ENCODE peak calls at places on chromosomes 7 and 10, in four cellular contexts. F, N, S and D are unnamed samples.

GRCh38 chr7:114889646-114890285 is 32.1 kb upstream of the MDFIC start:
- DNase-seq in F (no peak), N (no peak), S (no peak), D (no peak)

GRCh38 chr7:136942396-136942795 is 73.9 kb downstream of the CHRM2 start:
- DNase-seq in F (no peak), N (no peak), S (no peak), D (no peak)

GRCh38 chr7:105885386-105886111 is 9.2 kb upstream of the ATXN7L1 start:
- DNase-seq in F (no peak), N (peak; percentile 14), S (no peak), D (no peak)

GRCh38 chr10:14074062-14074884 is 256.5 kb downstream of the FRMD4A start:
- DNase-seq in F (peak; percentile 94), N (peak; percentile 64), S (peak; percentile 93), D (peak; percentile 80)

GRCh38 chr7:111010833-111011232 is 80.1 kb upstream of the LRRN3 start:
- DNase-seq in F (no peak), N (no peak), S (no peak), D (no peak)

GRCh38 chr10:130756651-130757050 is 554.9 kb downstream of the TCERG1L start:
- DNase-seq in F (peak; percentile 24), N (no peak), S (peak; percentile 20), D (no peak)

GRCh38 chr10:49613882-49614241 is at the start of gene CHAT:
- DNase-seq in F (peak; percentile 26), N (no peak), S (peak; percentile 25), D (no peak)

GRCh38 chr10:64733980-64734379 is 1212.8 kb downstream of the REEP3 start:
- DNase-seq in F (no peak), N (peak; percentile 9), S (no peak), D (no peak)

GRCh38 chr7:3649678-3650445 is 348.8 kb downstream of the SDK1 start:
- DNase-seq in F (no peak), N (no peak), S (no peak), D (no peak)

GRCh38 chr7:120805636-120806388 is 52.1 kb downstream of the TSPAN12 start:
- DNase-seq in F (no peak), N (peak; percentile 59), S (no peak), D (peak; percentile 49)

GRCh38 chr7:113715981-113716870 is 202.6 kb downstream of the PPP1R3A start:
- DNase-seq in F (no peak), N (no peak), S (no peak), D (no peak)

GRCh38 chr7:100210803-100211202 is 8.9 kb upstream of the PVRIG start:
- DNase-seq in F (no peak), N (no peak), S (no peak), D (no peak)

GRCh38 chr7:23590529-23590928 is 6.7 kb upstream of the CCDC126 start:
- DNase-seq in F (no peak), N (no peak), S (no peak), D (no peak)

GRCh38 chr10:105159268-105159667 is 518.2 kb downstream of the SORCS3 start:
- DNase-seq in F (no peak), N (no peak), S (no peak), D (no peak)

GRCh38 chr10:128052696-128053095 is 73.5 kb downstream of the MKI67 start:
- DNase-seq in F (peak; percentile 24), N (peak; percentile 5), S (peak; percentile 44), D (no peak)

GRCh38 chr10:22226599-22226998 is 8.8 kb upstream of the EBLN1 start:
- DNase-seq in F (no peak), N (no peak), S (no peak), D (no peak)

GRCh38 chr7:154519229-154519628 is 467.0 kb downstream of the DPP6 start:
- DNase-seq in F (no peak), N (no peak), S (no peak), D (no peak)

GRCh38 chr10:11716704-11717103 is 25.5 kb upstream of the ECHDC3 start:
- DNase-seq in F (no peak), N (no peak), S (no peak), D (no peak)

GRCh38 chr7:142808802-142809583 is 38.2 kb downstream of the PRSS2 start:
- DNase-seq in F (no peak), N (peak; percentile 77), S (peak; percentile 62), D (peak; percentile 51)

GRCh38 chr7:43117025-43117424 is 4.6 kb downstream of the HECW1 start:
- DNase-seq in F (no peak), N (no peak), S (no peak), D (no peak)

GRCh38 chr10:127880557-127880956 is 12.2 kb downstream of the CLRN3 start:
- DNase-seq in F (no peak), N (no peak), S (no peak), D (no peak)

GRCh38 chr7:108211382-108212201 is 81.4 kb upstream of the LAMB4 start:
- DNase-seq in F (no peak), N (peak; percentile 25), S (no peak), D (no peak)

GRCh38 chr10:68562666-68563522 is 2.8 kb downstream of the TET1 start:
- DNase-seq in F (no peak), N (no peak), S (no peak), D (no peak)
- TF ChIP-seq EP300 in F (no peak), N (no peak), S (no peak), D (no peak)

GRCh38 chr10:30443049-30443448 is 9.1 kb downstream of the MAP3K8 start:
- DNase-seq in F (no peak), N (no peak), S (no peak), D (no peak)
- TF ChIP-seq POLR2AphosphoS5 in F (no peak), N (no peak), S (no peak), D (peak; percentile 13)

GRCh38 chr10:26225322-26225721 is 8.7 kb downstream of the GAD2 start:
- DNase-seq in F (no peak), N (no peak), S (no peak), D (no peak)
- TF ChIP-seq EP300 in F (no peak), N (no peak), S (no peak), D (no peak)

GRCh38 chr10:132632091-132632561 is 94.5 kb downstream of the INPP5A start:
- DNase-seq in F (peak; percentile 74), N (no peak), S (peak; percentile 55), D (no peak)

GRCh38 chr10:132631348-132631735 is 93.8 kb downstream of the INPP5A start:
- DNase-seq in F (peak; percentile 96), N (peak; percentile 45), S (peak; percentile 58), D (no peak)

GRCh38 chr10:132628966-132629900 is 91.6 kb downstream of the INPP5A start:
- DNase-seq in F (peak; percentile 81), N (no peak), S (peak; percentile 49), D (no peak)

GRCh38 chr10:132630156-132630555 is 92.6 kb downstream of the INPP5A start:
- DNase-seq in F (peak; percentile 55), N (no peak), S (peak; percentile 33), D (no peak)

DNA sequence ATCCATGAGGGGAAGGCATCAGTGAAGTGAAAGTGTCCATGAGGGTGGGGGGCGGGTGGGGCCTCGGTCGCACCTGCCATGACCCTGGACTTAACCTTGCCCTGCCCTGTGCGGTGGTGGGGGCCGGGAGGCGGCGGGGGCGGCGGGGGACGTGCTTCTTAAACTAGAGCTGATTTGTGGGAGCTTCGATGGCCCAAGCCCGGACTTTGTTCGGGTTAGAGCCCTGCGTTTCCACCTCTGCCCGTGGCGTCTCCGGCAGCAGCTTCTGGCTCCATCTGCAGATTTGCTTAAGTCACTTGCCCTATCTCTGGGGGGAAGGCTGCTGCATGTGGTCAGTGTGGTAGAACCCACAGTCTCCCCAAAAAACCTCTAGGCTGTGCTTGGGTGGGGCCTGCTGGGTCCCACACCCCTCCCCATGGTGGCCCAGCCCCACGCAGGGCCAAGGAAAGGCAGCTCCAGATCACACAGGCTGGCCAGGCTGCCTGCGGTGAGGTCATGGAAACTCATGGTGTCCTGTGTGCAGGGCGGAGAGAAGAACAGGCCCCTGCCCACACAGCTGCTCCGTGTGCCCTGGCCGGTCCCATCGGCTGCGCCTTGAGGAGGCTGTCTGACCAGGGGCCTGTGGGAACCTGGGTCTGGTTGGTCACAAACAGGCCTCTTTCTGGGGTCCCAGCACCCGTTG is 93.2 kb downstream of the INPP5A start:
- DNase-seq in F (peak; percentile 95), N (peak; percentile 49), S (peak; percentile 71), D (peak; percentile 79)
- TF ChIP-seq POLR2AphosphoS5 in F (peak; percentile 48), N (no peak), S (no peak), D (no peak)

GRCh38 chr10:69332278-69333010 is 54.1 kb downstream of the HK1 start:
- DNase-seq in F (no peak), N (peak; percentile 58), S (no peak), D (no peak)

GRCh38 chr10:69335063-69335587 is 56.8 kb downstream of the HK1 start:
- DNase-seq in F (peak; percentile 70), N (peak; percentile 29), S (no peak), D (peak; percentile 88)

GRCh38 chr10:69334258-69335062 is 56.2 kb downstream of the HK1 start:
- DNase-seq in F (no peak), N (no peak), S (no peak), D (no peak)

GRCh38 chr10:69331161-69331560 is 52.9 kb downstream of the HK1 start:
- DNase-seq in F (no peak), N (no peak), S (no peak), D (no peak)

GRCh38 chr10:69333205-69333604 is 54.9 kb downstream of the HK1 start:
- DNase-seq in F (peak; percentile 78), N (no peak), S (no peak), D (peak; percentile 85)
- TF ChIP-seq EP300 in F (peak; percentile 31), N (no peak), S (no peak), D (no peak)

GRCh38 chr10:114070710-114071109 is 27.0 kb downstream of the ADRB1 start:
- DNase-seq in F (no peak), N (no peak), S (no peak), D (no peak)

GRCh38 chr10:114073787-114074186 is 30.1 kb downstream of the ADRB1 start:
- DNase-seq in F (no peak), N (no peak), S (no peak), D (peak; percentile 42)

GRCh38 chr10:114071188-114071587 is 27.5 kb downstream of the ADRB1 start:
- DNase-seq in F (no peak), N (no peak), S (no peak), D (no peak)

GRCh38 chr10:114064151-114065045 is 20.7 kb downstream of the ADRB1 start:
- DNase-seq in F (no peak), N (no peak), S (no peak), D (no peak)

GRCh38 chr10:114068054-114068707 is 24.5 kb downstream of the ADRB1 start:
- DNase-seq in F (no peak), N (no peak), S (no peak), D (no peak)
- TF ChIP-seq POLR2AphosphoS5 in F (no peak), N (no peak), S (no peak), D (no peak)

GRCh38 chr7:68700414-68700813 is 897.9 kb upstream of the AUTS2 start:
- DNase-seq in F (no peak), N (no peak), S (no peak), D (no peak)
- TF ChIP-seq EP300 in F (no peak), N (no peak), S (no peak), D (no peak)